ENCODE peak calls at places on chromosomes 16 and 17, in nine cellular contexts. T is heart left ventricle, A is transverse colon, Y is adrenal gland, F is breast epithelium, Q is right lobe of liver, U is esophagus squamous epithelium, R is ovary, M is IMR-90. J is an unnamed sample.
A peak's percentile ranks its signal among the peaks of the same experiment; 100 is the strongest.

GRCh38 chr16:3013491-3013951 is 798 bp downstream of the CLDN9 start:
- DNase-seq in T (no peak), M (no peak), U (no peak), F (no peak), A (no peak), Q (peak; percentile 84), R (no peak), Y (no peak), J (no peak)

GRCh38 chr17:55446581-55447205 is 25.1 kb upstream of the MMD start:
- DNase-seq in A (no peak), R (no peak), U (no peak), T (no peak), Q (peak; percentile 61), Y (no peak), M (no peak), F (no peak), J (no peak)

GRCh38 chr17:16215273-16215964 is at the start of gene NCOR1:
- DNase-seq in R (peak; percentile 93), F (peak; percentile 84), U (peak; percentile 42), Q (peak; percentile 96), A (peak; percentile 94), M (peak; percentile 93), Y (peak; percentile 96), T (peak; percentile 94), J (peak; percentile 98)

GRCh38 chr17:46769531-46770438 is 48.7 kb downstream of the WNT3 start:
- DNase-seq in Y (no peak), U (no peak), A (no peak), T (no peak), M (no peak), Q (no peak), F (no peak), R (no peak), J (peak; percentile 85)

GRCh38 chr17:2967515-2967914 is 95.9 kb downstream of the OR1D5 start:
- DNase-seq in U (no peak), Y (no peak), Q (peak; percentile 13), A (no peak), M (no peak), R (no peak), T (no peak), F (peak; percentile 22), J (no peak)

GRCh38 chr16:57283214-57283955 is 1.1 kb downstream of the PLLP start:
- DNase-seq in F (no peak), A (no peak), R (no peak), T (no peak), M (no peak), U (no peak), Y (no peak), Q (no peak), J (no peak)

GRCh38 chr17:74843352-74843627 is 16.4 kb downstream of the GRIN2C start:
- DNase-seq in R (no peak), U (no peak), F (no peak), Q (no peak), A (no peak), Y (no peak), T (no peak), M (no peak), J (no peak)

GRCh38 chr17:49588726-49589555 is 13.3 kb downstream of the NXPH3 start:
- DNase-seq in F (no peak), Q (no peak), M (peak; percentile 51), R (no peak), A (no peak), U (no peak), T (no peak), Y (no peak), J (no peak)

GRCh38 chr17:34154916-34155730 is 100.0 kb upstream of the CCL2 start:
- DNase-seq in T (no peak), Y (no peak), A (no peak), R (no peak), U (no peak), Q (no peak), F (no peak), M (no peak), J (no peak)

GRCh38 chr17:34156401-34156740 is 98.7 kb upstream of the CCL2 start:
- DNase-seq in Q (no peak), M (no peak), T (no peak), Y (no peak), A (no peak), U (no peak), F (no peak), R (no peak), J (no peak)

GRCh38 chr17:34153988-34154387 is 101.1 kb upstream of the CCL2 start:
- DNase-seq in R (no peak), T (no peak), Q (no peak), A (no peak), M (no peak), Y (no peak), U (no peak), F (no peak), J (no peak)

GRCh38 chr17:34155947-34156346 is 99.1 kb upstream of the CCL2 start:
- DNase-seq in F (no peak), M (no peak), U (no peak), T (no peak), Q (no peak), R (no peak), Y (no peak), A (no peak), J (no peak)

DNA sequence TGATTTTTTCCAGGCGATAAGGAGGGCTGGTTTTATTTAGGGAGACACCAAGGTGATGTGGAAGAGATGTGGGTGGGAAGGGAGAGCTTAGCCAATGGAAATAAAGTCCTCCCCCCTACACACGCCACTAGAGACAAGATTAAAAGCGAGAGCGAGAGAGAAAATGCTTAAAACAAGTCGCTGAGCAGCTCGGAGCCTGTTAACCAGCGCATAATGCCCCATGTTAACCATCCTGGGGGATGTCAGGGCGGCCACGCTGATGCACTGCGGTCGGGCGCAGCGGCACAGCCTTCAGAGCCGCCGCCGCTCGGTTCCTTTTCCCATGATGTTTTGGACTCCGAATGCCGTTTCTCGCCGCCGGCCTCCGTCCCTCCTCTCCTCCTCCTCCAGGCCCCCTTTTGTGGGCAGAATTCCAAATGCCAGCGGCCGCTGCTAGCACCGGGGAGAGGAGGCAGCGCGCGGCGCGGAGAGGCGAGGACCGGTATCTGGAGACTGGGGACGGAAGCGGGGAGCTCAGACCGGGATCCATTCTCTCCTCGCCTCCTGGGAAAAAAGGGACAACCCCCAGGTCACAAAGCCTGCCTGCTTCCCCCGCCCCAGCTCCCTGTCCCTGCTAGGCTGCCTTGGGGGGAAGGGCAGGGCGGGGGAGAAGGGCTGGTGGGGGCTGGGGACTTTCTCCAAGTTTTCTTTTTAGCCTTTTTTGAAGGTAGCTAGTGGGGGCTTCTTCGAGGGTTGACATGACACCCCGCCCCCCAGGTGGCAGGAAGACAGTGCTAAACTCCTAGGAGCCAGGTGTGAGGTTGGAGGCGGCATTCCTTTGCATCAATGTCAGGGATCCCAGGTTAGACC is 98.1 kb upstream of the CCL2 start:
- DNase-seq in U (no peak), R (no peak), A (no peak), Y (no peak), F (no peak), T (no peak), M (no peak), Q (no peak), J (no peak)
- TF ChIP-seq CTCF in U (no peak), R (no peak), A (no peak), Y (no peak), F (no peak), T (no peak), M (no peak), Q (no peak), J (no peak)

DNA sequence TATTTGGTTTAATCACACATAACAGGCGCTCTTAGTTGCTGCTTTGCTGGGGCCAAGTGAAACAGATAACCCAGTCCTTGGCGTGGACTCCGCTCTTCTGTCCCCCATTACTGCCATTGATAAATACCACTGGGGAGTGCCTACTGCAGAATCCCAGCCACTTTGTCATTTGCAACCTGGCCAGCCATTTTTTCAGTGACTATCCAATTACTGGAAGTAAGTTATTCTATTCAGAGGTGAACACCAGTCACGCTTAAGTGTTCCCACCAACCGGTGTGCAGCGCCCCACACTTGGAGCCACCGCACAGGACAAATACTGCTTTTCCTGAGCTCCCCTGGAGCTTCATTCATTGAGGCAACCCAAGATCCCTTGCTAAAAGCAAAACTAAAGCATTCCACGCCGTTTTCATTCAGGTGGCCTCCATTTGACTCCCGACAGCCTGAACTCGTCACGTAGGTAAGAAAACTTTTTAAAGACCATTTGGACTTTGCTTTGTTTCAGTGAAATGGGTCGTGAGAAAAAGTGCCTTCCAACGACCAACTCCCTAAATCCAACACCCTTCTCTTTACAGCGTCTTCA is 1.8 kb downstream of the USP7 start:
- DNase-seq in Y (no peak), F (no peak), U (no peak), A (no peak), R (no peak), T (no peak), Q (no peak), M (no peak), J (no peak)
- TF ChIP-seq POLR2A in Y (no peak), F (no peak), U (no peak), A (no peak), R (no peak), T (no peak), Q (no peak), M (no peak), J (no peak)

GRCh38 chr17:1200440-1200839 is 20.7 kb upstream of the ABR start:
- DNase-seq in Q (no peak), T (no peak), A (no peak), U (no peak), F (no peak), R (no peak), M (no peak), Y (no peak), J (no peak)

GRCh38 chr17:1197379-1197778 is 17.6 kb upstream of the ABR start:
- DNase-seq in Q (no peak), Y (peak; percentile 31), U (no peak), T (no peak), R (no peak), M (peak; percentile 40), A (no peak), F (no peak), J (peak; percentile 93)

GRCh38 chr17:1196946-1197345 is 17.2 kb upstream of the ABR start:
- DNase-seq in R (no peak), Y (no peak), U (no peak), F (no peak), T (no peak), M (no peak), Q (no peak), A (no peak), J (no peak)

GRCh38 chr17:1201132-1201702 is 21.4 kb upstream of the ABR start:
- DNase-seq in F (no peak), R (no peak), Q (no peak), A (no peak), T (no peak), U (no peak), M (no peak), Y (no peak), J (no peak)

GRCh38 chr17:1197781-1198490 is 18.2 kb upstream of the ABR start:
- DNase-seq in T (peak; percentile 82), M (no peak), R (peak; percentile 94), Y (peak; percentile 74), A (peak; percentile 82), F (peak; percentile 70), U (peak; percentile 61), Q (peak; percentile 74), J (peak; percentile 96)
- H3K4me3 ChIP-seq in T (no peak overlapping the region), M (no peak overlapping the region), R (no peak overlapping the region), Y (no peak overlapping the region), A (no peak overlapping the region), F (no peak overlapping the region), U (no peak overlapping the region), Q (no peak overlapping the region), J (no peak overlapping the region)

DNA sequence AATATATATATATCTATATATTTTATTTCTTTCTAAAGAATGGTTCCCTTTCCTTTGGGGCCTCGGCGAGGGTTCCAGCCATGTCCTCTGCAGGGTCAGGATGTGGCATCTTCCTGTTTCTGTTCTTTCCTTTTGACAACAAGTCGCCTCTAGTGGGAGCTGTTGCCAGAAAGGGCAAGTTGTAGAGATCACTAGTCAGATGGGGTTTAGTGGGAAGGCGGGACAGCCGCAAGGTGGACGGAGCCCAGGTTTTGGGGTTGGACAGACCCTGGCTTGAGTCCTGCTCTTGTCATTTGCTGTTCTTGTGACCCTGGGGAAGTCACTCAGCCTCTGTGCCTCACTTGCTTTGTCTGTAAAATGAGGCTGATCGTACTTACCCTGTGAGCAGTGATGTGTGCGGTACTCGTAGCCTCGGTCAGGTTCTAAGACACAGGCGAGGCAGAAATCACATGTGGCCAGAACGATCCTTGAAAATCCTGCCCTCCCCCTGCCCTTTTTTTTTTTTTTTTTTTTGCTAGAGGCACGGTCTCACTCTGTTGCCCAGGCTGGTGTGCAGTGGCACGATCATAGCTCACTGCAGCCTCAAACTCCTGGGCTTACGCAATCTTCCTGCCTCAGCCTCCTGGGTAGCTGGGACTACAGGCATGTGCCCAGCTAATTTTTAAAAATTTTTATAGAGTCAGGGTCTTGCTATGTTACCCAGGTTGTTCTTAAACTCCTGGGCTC is 80.1 kb downstream of the ABCC6 start:
- DNase-seq in T (no peak), Y (no peak), Q (no peak), U (no peak), A (no peak), M (no peak), F (no peak), R (no peak), J (no peak)
- TF ChIP-seq CTCF in T (no peak), Y (no peak), Q (peak; percentile 54), U (no peak), A (no peak), M (peak; percentile 6), F (no peak), R (no peak), J (no peak)

J was measured in lower leg skin.